ENCODE peak calls at places on chromosomes 2 and 18, in ten cellular contexts. N, Z, L, H, O, I, R, P, V and F are unnamed samples.

GRCh38 chr2:106996136-106996769 is 110.3 kb upstream of the ST6GAL2 start:
- DNase-seq in Z (no peak), N (no peak), O (no peak), R (no peak), L (no peak), H (no peak), I (no peak), V (no peak), P (no peak), F (no peak)

GRCh38 chr2:6915399-6915798 is 1.8 kb upstream of the RNF144A start:
- DNase-seq in I (no peak), L (no peak), V (no peak), R (no peak), O (no peak), N (no peak), P (no peak), Z (no peak), H (no peak), F (no peak)

GRCh38 chr2:174492963-174493431 is 6.2 kb upstream of the GPR155 start:
- DNase-seq in N (no peak), P (no peak), V (no peak), H (no peak), O (no peak), I (no peak), Z (no peak), R (no peak), L (peak), F (no peak)

GRCh38 chr2:174716785-174717184 is 47.5 kb downstream of the CHRNA1 start:
- DNase-seq in V (no peak), I (no peak), N (no peak), H (no peak), Z (no peak), O (no peak), L (no peak), P (no peak), R (no peak), F (no peak)

GRCh38 chr2:133044556-133044955 is 374.6 kb upstream of the LYPD1 start:
- DNase-seq in H (no peak), P (no peak), O (no peak), L (no peak), R (no peak), Z (no peak), V (no peak), N (no peak), I (no peak), F (no peak)

GRCh38 chr18:415627-416612 is 84.6 kb downstream of the COLEC12 start:
- DNase-seq in H (no peak), L (no peak), N (no peak), P (no peak), O (no peak), V (no peak), Z (no peak), I (peak), R (peak), F (no peak)

GRCh38 chr2:69221512-69221911 is 165.5 kb downstream of the GFPT1 start:
- DNase-seq in N (no peak), R (no peak), L (no peak), O (no peak), I (peak), Z (no peak), H (no peak), V (no peak), P (no peak), F (no peak)

GRCh38 chr2:163646659-163647058 is 89.1 kb downstream of the FIGN start:
- DNase-seq in V (no peak), R (no peak), I (no peak), O (no peak), Z (no peak), H (no peak), P (no peak), N (no peak), L (no peak), F (no peak)

GRCh38 chr2:152078662-152079061 is 20.2 kb downstream of the CACNB4 start:
- DNase-seq in V (no peak), L (no peak), H (no peak), R (no peak), P (no peak), I (no peak), Z (no peak), O (no peak), N (no peak), F (no peak)

GRCh38 chr2:236397681-236398080 is 133.5 kb upstream of the ASB18 start:
- DNase-seq in P (no peak), V (no peak), Z (no peak), R (no peak), N (no peak), O (no peak), H (no peak), L (no peak), I (no peak), F (no peak)

GRCh38 chr2:203352604-203353255 is 24.5 kb downstream of the ABI2 start:
- DNase-seq in V (no peak), Z (no peak), P (no peak), O (no peak), N (no peak), L (no peak), I (no peak), H (peak), R (peak), F (no peak)

GRCh38 chr2:120669121-120669952 is 66.3 kb upstream of the GLI2 start:
- DNase-seq in O (no peak), N (no peak), V (no peak), L (peak), I (peak), H (no peak), R (no peak), Z (no peak), P (peak), F (no peak)

GRCh38 chr2:191844706-191845105 is 2.2 kb downstream of the CAVIN2 start:
- DNase-seq in Z (no peak), H (no peak), R (no peak), V (no peak), L (no peak), P (no peak), I (peak), N (no peak), O (no peak), F (no peak)

GRCh38 chr2:214484239-214484638 is 73.4 kb downstream of the VWC2L start:
- DNase-seq in O (no peak), N (no peak), P (no peak), L (no peak), V (no peak), R (no peak), I (no peak), Z (no peak), H (no peak), F (no peak)

GRCh38 chr2:214482716-214483115 is 71.9 kb downstream of the VWC2L start:
- DNase-seq in I (no peak), L (no peak), O (no peak), V (no peak), P (no peak), H (no peak), N (no peak), Z (no peak), R (no peak), F (no peak)

GRCh38 chr2:214477305-214477704 is 66.5 kb downstream of the VWC2L start:
- DNase-seq in R (no peak), L (no peak), N (no peak), I (no peak), P (no peak), Z (no peak), O (no peak), H (no peak), V (no peak), F (no peak)

GRCh38 chr2:214484701-214485100 is 73.8 kb downstream of the VWC2L start:
- DNase-seq in L (no peak), P (no peak), R (no peak), I (no peak), V (no peak), H (no peak), Z (no peak), N (no peak), O (no peak), F (no peak)

DNA sequence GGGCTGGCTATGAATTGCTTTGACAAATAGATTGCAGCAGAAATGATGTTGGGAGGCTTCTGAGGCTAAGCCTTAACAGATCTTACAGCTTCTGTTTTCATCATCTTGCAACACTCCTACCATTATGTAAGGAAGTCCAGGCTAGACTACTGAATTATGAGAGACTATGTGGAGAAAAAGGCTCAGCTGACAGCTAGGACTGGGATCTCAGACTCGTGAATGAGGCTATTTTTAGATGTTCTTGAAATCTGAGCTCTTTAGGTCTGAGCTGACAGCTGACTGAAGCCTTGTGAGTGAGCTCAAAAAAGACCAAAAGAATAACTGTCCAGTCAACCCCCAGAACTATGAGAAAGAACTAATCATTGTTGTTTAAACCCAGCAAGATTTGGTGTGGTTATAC is 70.3 kb downstream of the VWC2L start:
- DNase-seq in Z (peak), V (no peak), I (peak), N (no peak), O (no peak), L (no peak), H (no peak), P (no peak), R (peak), F (no peak)
- H3K27ac ChIP-seq in Z (no peak), V (no peak), I (no peak), N (no peak), O (peak), L (no peak), H (no peak), P (peak), R (no peak), F (no peak)

GRCh38 chr2:153393518-153393917 is 85.0 kb downstream of the RPRM start:
- DNase-seq in Z (no peak), H (no peak), V (no peak), O (no peak), R (no peak), I (no peak), N (no peak), L (no peak), P (no peak), F (no peak)

GRCh38 chr2:153391131-153391530 is 87.4 kb downstream of the RPRM start:
- DNase-seq in R (no peak), H (no peak), N (no peak), I (no peak), O (no peak), V (no peak), L (no peak), P (no peak), Z (no peak), F (no peak)

GRCh38 chr2:153394247-153394646 is 84.3 kb downstream of the RPRM start:
- DNase-seq in H (no peak), Z (no peak), V (no peak), L (no peak), N (no peak), I (no peak), R (no peak), O (no peak), P (no peak), F (no peak)
- H3K27ac ChIP-seq in H (no peak), Z (no peak), V (no peak), L (no peak), N (no peak), I (no peak), R (no peak), O (no peak), P (no peak), F (no peak)

GRCh38 chr2:44895061-44895460 is 46.4 kb upstream of the SIX3 start:
- DNase-seq in H (no peak), Z (no peak), O (no peak), L (no peak), N (no peak), P (no peak), R (peak), V (no peak), I (peak), F (no peak)
- H3K27ac ChIP-seq in H (no peak), Z (no peak), O (no peak), L (no peak), N (no peak), P (no peak), R (no peak), V (no peak), I (no peak), F (no peak)

DNA sequence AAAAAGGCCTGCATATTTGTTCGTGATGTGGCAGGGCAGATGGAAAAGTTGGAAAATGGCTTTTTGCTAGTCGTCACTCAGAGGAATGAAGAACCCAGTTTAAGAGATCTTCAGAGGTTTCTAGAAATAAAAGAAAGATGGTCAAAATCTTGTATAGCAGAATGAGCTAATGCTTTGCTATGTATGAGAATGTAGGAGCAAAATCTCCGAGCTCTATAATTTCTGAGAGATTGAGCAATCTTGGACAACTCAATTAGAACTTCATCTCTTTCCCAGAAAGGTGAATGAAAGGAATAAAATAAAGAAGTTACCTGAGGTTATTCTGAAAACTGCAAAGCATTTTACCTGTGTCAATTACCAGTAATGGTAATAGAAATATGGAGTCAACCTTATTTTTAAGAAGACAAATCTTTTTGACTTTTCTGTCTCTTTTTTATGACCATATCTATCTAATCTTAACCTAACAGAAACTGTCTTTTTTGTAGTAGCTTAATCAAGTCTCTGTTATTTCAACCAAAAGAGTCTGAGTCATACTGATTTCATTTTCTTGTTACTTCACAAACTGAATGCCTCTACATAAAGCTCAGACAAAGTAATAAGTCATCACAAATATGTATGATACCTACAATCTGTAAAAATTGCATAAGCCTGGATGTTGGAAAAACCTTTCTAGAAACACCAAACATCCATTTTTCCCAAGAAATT is 32.5 kb downstream of the CCDC68 start:
- DNase-seq in I (peak), H (no peak), R (no peak), O (no peak), Z (no peak), V (no peak), N (no peak), L (no peak), P (no peak), F (peak)
- H3K27ac ChIP-seq in I (no peak), H (no peak), R (no peak), O (no peak), Z (no peak), V (no peak), N (no peak), L (no peak), P (no peak), F (peak)

DNA sequence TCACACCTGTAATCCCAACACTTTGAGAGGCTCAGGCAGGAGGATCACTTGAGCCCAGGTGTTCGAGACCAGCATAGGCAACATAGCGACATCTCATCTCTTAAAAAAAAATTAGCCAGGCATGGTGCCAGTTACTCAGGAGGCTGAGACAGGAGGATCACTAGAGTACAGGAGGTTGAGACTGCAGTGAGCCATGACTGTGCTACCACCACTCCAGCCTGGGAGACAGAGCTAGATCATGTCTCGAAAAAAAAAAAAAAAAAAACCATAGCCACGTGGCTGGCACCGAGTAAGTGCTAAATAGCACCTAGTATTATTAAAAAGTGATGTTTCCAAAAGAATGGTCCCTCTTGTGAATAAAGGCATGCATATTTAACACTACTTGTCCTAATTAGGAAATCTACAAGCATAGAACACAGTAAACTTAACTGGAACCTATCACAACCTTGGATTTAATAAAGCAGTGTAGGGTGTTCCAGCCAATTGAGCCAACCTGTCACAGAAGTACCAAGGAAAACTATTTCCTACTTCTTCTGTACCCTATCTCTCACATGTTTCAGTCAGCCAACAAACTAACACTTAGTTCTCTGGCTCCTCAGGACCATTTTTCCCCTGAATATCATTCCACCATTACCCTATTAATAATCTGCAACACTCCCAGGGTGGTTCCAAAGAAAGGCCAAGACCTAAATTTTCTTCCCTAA is 8.8 kb downstream of the RAB1A start:
- DNase-seq in H (no peak), V (no peak), N (no peak), Z (no peak), P (no peak), L (no peak), I (no peak), R (no peak), O (no peak), F (no peak)
- H3K27ac ChIP-seq in H (no peak), V (no peak), N (no peak), Z (peak), P (no peak), L (no peak), I (no peak), R (no peak), O (peak), F (no peak)

GRCh38 chr2:56615750-56616149 is 432.0 kb downstream of the CCDC85A start:
- DNase-seq in H (no peak), V (no peak), L (no peak), R (no peak), N (no peak), I (no peak), O (no peak), P (no peak), Z (no peak), F (no peak)

GRCh38 chr2:56613917-56614316 is 430.1 kb downstream of the CCDC85A start:
- DNase-seq in Z (no peak), L (no peak), O (no peak), I (peak), P (no peak), V (no peak), R (no peak), N (no peak), H (no peak), F (no peak)

DNA sequence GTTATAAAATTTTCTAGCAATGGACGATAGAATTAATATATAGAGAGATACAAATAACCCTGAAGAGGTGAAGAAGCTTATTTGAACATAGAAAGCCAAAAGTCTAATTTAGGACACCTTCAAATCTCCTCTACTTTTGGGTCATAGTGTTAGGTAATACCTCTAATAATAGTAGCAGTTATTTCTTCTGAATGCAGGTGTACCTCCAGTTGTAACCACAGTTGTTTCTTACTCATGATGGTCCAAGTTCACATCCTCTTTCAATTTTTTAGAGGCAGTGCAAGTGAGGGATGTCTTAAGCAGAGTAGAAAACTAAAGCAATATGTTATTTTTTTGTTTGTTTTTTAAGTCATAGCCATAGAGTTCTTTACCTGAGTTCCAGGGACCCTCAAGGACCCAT is 429.5 kb downstream of the CCDC85A start:
- DNase-seq in H (no peak), L (no peak), N (no peak), V (no peak), O (no peak), Z (no peak), I (no peak), R (no peak), P (no peak), F (no peak)
- H3K27ac ChIP-seq in H (no peak), L (no peak), N (no peak), V (no peak), O (no peak), Z (no peak), I (no peak), R (no peak), P (no peak), F (no peak)

DNA sequence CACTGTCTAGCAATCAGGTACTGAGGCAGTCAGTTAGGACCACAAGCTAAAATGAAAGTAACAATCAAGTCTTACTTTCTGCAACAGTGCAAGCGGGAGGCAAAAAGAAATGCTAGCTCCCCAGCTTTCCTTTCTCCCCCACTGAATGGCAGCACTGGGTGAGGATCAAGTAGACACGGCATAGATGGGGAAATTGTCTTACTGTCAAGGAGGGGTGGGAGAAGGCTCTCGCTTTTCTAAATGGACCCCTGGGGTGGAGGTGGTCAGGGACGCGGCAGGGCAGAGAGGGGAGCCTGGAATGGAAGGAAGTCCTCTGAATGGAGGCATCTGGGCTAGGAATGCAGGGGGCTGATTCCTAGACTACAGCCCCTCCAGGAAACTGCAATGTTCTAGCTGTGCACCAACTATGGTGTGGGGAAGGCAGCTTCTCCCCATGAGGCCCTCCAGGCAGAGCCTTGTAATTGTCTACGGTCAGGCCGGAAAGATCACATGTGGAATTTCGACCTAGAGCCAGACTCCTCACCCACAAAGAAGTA is 24.3 kb downstream of the METTL8 start:
- DNase-seq in O (no peak), P (no peak), L (no peak), N (no peak), I (no peak), Z (no peak), R (no peak), H (no peak), V (no peak), F (no peak)
- H3K27ac ChIP-seq in O (no peak), P (no peak), L (no peak), N (no peak), I (no peak), Z (no peak), R (peak), H (no peak), V (no peak), F (peak)

DNA sequence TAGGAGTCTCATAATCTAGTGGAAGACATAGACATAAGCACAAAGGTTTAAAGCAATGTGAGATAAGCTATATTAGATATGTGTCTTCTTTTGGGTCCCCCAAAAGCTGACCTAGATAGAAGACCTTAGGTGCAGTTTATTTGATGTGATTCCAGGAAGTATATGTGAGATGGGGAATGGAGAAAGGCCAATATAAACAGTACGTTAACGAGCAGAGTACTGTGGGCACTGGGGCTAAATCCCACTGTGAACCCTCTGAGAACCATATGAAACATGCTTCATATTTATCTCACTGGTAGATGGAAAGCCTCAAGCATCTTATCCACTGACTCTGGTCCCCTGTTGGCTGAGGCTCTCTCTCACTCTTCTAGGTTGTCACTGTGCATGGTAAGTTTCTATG is 62.6 kb upstream of the ZC3H15 start:
- DNase-seq in I (no peak), V (no peak), R (no peak), N (no peak), O (no peak), L (no peak), H (no peak), Z (no peak), P (no peak), F (no peak)
- H3K27ac ChIP-seq in I (no peak), V (no peak), R (no peak), N (no peak), O (peak), L (no peak), H (no peak), Z (no peak), P (no peak), F (no peak)